ENCODE peak calls at places on chromosomes 7 and 10, in five cellular contexts. One of them, this sample, is unnamed.

GRCh38 chr10:124074471-124075109 is 18.8 kb downstream of the CHST15 start:
- DNase-seq in cardiac muscle cell: no peak
- DNase-seq in AG09309: no peak
- DNase-seq in endodermal cell: no peak
- DNase-seq in foreskin fibroblast: no peak
- DNase-seq in this sample: no peak

GRCh38 chr7:15086171-15086745 is 183.7 kb upstream of the DGKB start:
- DNase-seq in endodermal cell: no peak
- DNase-seq in cardiac muscle cell: no peak
- DNase-seq in AG09309: peak
- DNase-seq in foreskin fibroblast: peak
- DNase-seq in this sample: no peak

GRCh38 chr10:86688398-86688921 is 20.1 kb downstream of the LDB3 start:
- DNase-seq in AG09309: peak
- DNase-seq in foreskin fibroblast: peak
- DNase-seq in endodermal cell: peak
- DNase-seq in cardiac muscle cell: peak
- DNase-seq in this sample: peak

GRCh38 chr10:5282137-5282536 is 82.6 kb upstream of the UCN3 start:
- DNase-seq in foreskin fibroblast: no peak
- DNase-seq in cardiac muscle cell: no peak
- DNase-seq in AG09309: no peak
- DNase-seq in endodermal cell: peak
- DNase-seq in this sample: no peak

GRCh38 chr10:133242611-133243356 is 5.1 kb downstream of the VENTX start:
- DNase-seq in AG09309: no peak
- DNase-seq in cardiac muscle cell: no peak
- DNase-seq in foreskin fibroblast: no peak
- DNase-seq in endodermal cell: no peak
- DNase-seq in this sample: no peak

GRCh38 chr7:72445075-72445474 is 32.9 kb upstream of the CALN1 start:
- DNase-seq in cardiac muscle cell: no peak
- DNase-seq in AG09309: no peak
- DNase-seq in foreskin fibroblast: no peak
- DNase-seq in endodermal cell: no peak
- DNase-seq in this sample: peak

GRCh38 chr10:3980660-3981059 is 195.7 kb upstream of the KLF6 start:
- DNase-seq in endodermal cell: no peak
- DNase-seq in foreskin fibroblast: no peak
- DNase-seq in AG09309: no peak
- DNase-seq in cardiac muscle cell: no peak
- DNase-seq in this sample: no peak

GRCh38 chr7:41700044-41700471 is 2.8 kb downstream of the INHBA start:
- DNase-seq in foreskin fibroblast: no peak
- DNase-seq in cardiac muscle cell: no peak
- DNase-seq in endodermal cell: peak
- DNase-seq in AG09309: no peak
- DNase-seq in this sample: no peak

GRCh38 chr7:88291401-88292173 is 15.1 kb downstream of the STEAP4 start:
- DNase-seq in cardiac muscle cell: no peak
- DNase-seq in foreskin fibroblast: no peak
- DNase-seq in endodermal cell: no peak
- DNase-seq in AG09309: no peak
- DNase-seq in this sample: no peak

GRCh38 chr10:21808525-21808924 is 195.0 kb downstream of the DNAJC1 start:
- DNase-seq in cardiac muscle cell: no peak
- DNase-seq in endodermal cell: no peak
- DNase-seq in AG09309: no peak
- DNase-seq in foreskin fibroblast: no peak
- DNase-seq in this sample: no peak

GRCh38 chr7:12490105-12490688 is 80.3 kb upstream of the SCIN start:
- DNase-seq in cardiac muscle cell: peak
- DNase-seq in AG09309: no peak
- DNase-seq in endodermal cell: no peak
- DNase-seq in foreskin fibroblast: no peak
- DNase-seq in this sample: peak

GRCh38 chr10:120371856-120372255 is 85.2 kb upstream of the PLPP4 start:
- DNase-seq in AG09309: no peak
- DNase-seq in foreskin fibroblast: no peak
- DNase-seq in cardiac muscle cell: no peak
- DNase-seq in endodermal cell: no peak
- DNase-seq in this sample: no peak

GRCh38 chr10:70137927-70138883 is 5.6 kb upstream of the AIFM2 start:
- DNase-seq in cardiac muscle cell: no peak
- DNase-seq in AG09309: no peak
- DNase-seq in foreskin fibroblast: no peak
- DNase-seq in endodermal cell: no peak
- DNase-seq in this sample: no peak

GRCh38 chr10:73732426-73732825 is 11.7 kb upstream of the SEC24C start:
- DNase-seq in foreskin fibroblast: no peak
- DNase-seq in AG09309: no peak
- DNase-seq in endodermal cell: peak
- DNase-seq in cardiac muscle cell: no peak
- DNase-seq in this sample: no peak

GRCh38 chr10:51986531-51986930 is 287.1 kb upstream of the CSTF2T start:
- DNase-seq in cardiac muscle cell: no peak
- DNase-seq in AG09309: no peak
- DNase-seq in foreskin fibroblast: no peak
- DNase-seq in endodermal cell: no peak
- DNase-seq in this sample: no peak

GRCh38 chr10:50788951-50789904 is 49.5 kb downstream of the ASAH2B start:
- DNase-seq in foreskin fibroblast: peak
- DNase-seq in cardiac muscle cell: peak
- DNase-seq in AG09309: peak
- DNase-seq in endodermal cell: no peak
- DNase-seq in this sample: peak

GRCh38 chr10:101189461-101190401 is 39.5 kb downstream of the LBX1 start:
- DNase-seq in foreskin fibroblast: no peak
- DNase-seq in AG09309: no peak
- DNase-seq in endodermal cell: peak
- DNase-seq in cardiac muscle cell: peak
- DNase-seq in this sample: no peak

GRCh38 chr7:80330434-80330833 is 181.4 kb downstream of the GNAT3 start:
- DNase-seq in cardiac muscle cell: no peak
- DNase-seq in foreskin fibroblast: peak
- DNase-seq in endodermal cell: no peak
- DNase-seq in AG09309: peak
- DNase-seq in this sample: no peak

GRCh38 chr10:96585726-96586418 is 940 bp downstream of the TM9SF3 start:
- DNase-seq in endodermal cell: no peak
- DNase-seq in cardiac muscle cell: no peak
- DNase-seq in AG09309: no peak
- DNase-seq in foreskin fibroblast: no peak
- DNase-seq in this sample: peak

GRCh38 chr10:15168296-15168780 is at the start of gene NMT2:
- DNase-seq in endodermal cell: peak
- DNase-seq in foreskin fibroblast: peak
- DNase-seq in AG09309: no peak
- DNase-seq in cardiac muscle cell: peak
- DNase-seq in this sample: no peak
- TF ChIP-seq CTCF in endodermal cell: no peak
- TF ChIP-seq CTCF in foreskin fibroblast: peak
- TF ChIP-seq CTCF in AG09309: peak
- TF ChIP-seq CTCF in cardiac muscle cell: peak
- TF ChIP-seq CTCF in this sample: peak

DNA sequence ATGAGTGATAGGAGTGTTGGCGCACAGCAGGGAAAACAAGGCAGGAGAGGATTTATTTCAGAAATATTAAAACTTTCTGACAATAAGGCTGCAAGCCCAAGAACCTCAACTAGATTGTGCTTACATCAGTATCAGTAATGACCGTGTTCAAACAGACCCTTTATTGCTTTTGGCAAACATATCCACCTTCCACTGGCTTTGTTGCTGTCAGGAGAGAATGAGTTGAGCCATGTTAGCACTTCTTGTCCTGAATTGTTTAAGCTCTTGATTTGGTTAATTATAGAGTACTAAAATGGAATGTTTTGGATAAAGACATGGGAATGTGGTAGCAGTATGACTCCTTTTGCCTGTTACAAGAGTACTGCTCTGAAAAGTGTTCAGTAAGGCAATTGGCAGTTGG is 3.8 kb downstream of the AHCYL2 start:
- DNase-seq in cardiac muscle cell: no peak
- DNase-seq in endodermal cell: no peak
- DNase-seq in foreskin fibroblast: no peak
- DNase-seq in AG09309: no peak
- DNase-seq in this sample: no peak
- H3K4me3 ChIP-seq in cardiac muscle cell: no peak
- H3K4me3 ChIP-seq in endodermal cell: no peak
- H3K4me3 ChIP-seq in foreskin fibroblast: no peak
- H3K4me3 ChIP-seq in AG09309: no peak
- H3K4me3 ChIP-seq in this sample: no peak

DNA sequence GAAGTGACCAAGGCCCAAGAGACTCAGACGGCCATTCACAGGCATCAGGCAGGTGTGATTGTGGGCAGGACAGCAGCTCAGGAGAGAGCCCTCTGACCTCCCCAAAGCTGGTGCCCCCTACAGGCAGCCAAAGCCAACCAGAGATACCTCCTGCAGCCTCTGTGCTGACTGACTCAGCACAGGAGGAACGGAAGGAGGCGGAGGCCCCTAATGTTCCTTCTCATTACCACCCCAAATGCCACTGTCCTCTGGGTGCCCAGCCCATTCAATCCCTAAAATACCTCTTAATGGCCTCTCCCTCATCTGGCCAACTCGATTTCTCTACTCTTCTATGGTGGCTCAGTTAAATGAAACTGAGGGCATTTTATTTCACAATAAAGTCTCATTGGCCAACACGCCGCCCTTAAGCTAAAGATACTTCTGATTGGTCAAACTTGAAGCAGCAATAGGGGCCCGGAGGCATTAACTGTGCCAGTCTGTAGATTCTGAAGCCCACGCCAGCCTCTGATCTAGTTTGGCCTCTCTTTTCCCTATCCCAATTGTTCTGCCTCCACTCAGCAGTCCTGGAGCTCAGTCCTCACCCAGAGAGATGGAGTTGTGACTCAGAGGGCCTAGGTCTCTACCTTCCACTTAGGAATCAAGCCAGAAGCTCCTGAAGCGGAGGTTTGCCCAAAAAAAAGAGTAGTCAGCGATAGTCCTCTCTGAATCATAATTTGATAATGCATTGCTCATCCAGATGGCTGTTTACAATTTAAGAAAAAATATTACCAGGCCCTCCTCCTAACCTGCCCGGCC is 1.2 kb downstream of the CYREN start:
- DNase-seq in foreskin fibroblast: no peak
- DNase-seq in cardiac muscle cell: peak
- DNase-seq in AG09309: no peak
- DNase-seq in endodermal cell: peak
- DNase-seq in this sample: peak
- TF ChIP-seq CTCF in foreskin fibroblast: peak
- TF ChIP-seq CTCF in cardiac muscle cell: peak
- TF ChIP-seq CTCF in AG09309: peak
- TF ChIP-seq CTCF in endodermal cell: peak
- TF ChIP-seq CTCF in this sample: peak

GRCh38 chr7:45643630-45644029 is 69.5 kb downstream of the ADCY1 start:
- DNase-seq in foreskin fibroblast: no peak
- DNase-seq in endodermal cell: no peak
- DNase-seq in cardiac muscle cell: no peak
- DNase-seq in AG09309: no peak
- DNase-seq in this sample: peak
- H3K4me3 ChIP-seq in foreskin fibroblast: no peak
- H3K4me3 ChIP-seq in endodermal cell: no peak
- H3K4me3 ChIP-seq in cardiac muscle cell: no peak
- H3K4me3 ChIP-seq in AG09309: no peak
- H3K4me3 ChIP-seq in this sample: peak

GRCh38 chr7:101816499-101817030 is 861 bp upstream of the CUX1 start:
- DNase-seq in foreskin fibroblast: no peak
- DNase-seq in cardiac muscle cell: peak
- DNase-seq in endodermal cell: peak
- DNase-seq in AG09309: no peak
- DNase-seq in this sample: peak

GRCh38 chr7:101817031-101817929 is at the start of gene CUX1:
- DNase-seq in endodermal cell: peak
- DNase-seq in foreskin fibroblast: no peak
- DNase-seq in AG09309: no peak
- DNase-seq in cardiac muscle cell: peak
- DNase-seq in this sample: peak

GRCh38 chr7:101814081-101814995 is 3.1 kb upstream of the CUX1 start:
- DNase-seq in AG09309: no peak
- DNase-seq in cardiac muscle cell: peak
- DNase-seq in endodermal cell: peak
- DNase-seq in foreskin fibroblast: no peak
- DNase-seq in this sample: peak

GRCh38 chr7:101814996-101815825 is 2.2 kb upstream of the CUX1 start:
- DNase-seq in AG09309: no peak
- DNase-seq in endodermal cell: peak
- DNase-seq in cardiac muscle cell: peak
- DNase-seq in foreskin fibroblast: no peak
- DNase-seq in this sample: peak

GRCh38 chr7:101815826-101816488 is 1.5 kb upstream of the CUX1 start:
- DNase-seq in endodermal cell: no peak
- DNase-seq in foreskin fibroblast: peak
- DNase-seq in AG09309: peak
- DNase-seq in cardiac muscle cell: peak
- DNase-seq in this sample: peak
- TF ChIP-seq CTCF in endodermal cell: no peak
- TF ChIP-seq CTCF in foreskin fibroblast: no peak
- TF ChIP-seq CTCF in AG09309: peak
- TF ChIP-seq CTCF in cardiac muscle cell: no peak
- TF ChIP-seq CTCF in this sample: peak

GRCh38 chr7:18768256-18768655 is 272.7 kb downstream of the HDAC9 start:
- DNase-seq in cardiac muscle cell: no peak
- DNase-seq in endodermal cell: no peak
- DNase-seq in AG09309: no peak
- DNase-seq in foreskin fibroblast: peak
- DNase-seq in this sample: no peak

GRCh38 chr7:18770154-18770807 is 274.7 kb downstream of the HDAC9 start:
- DNase-seq in endodermal cell: no peak
- DNase-seq in cardiac muscle cell: no peak
- DNase-seq in AG09309: peak
- DNase-seq in foreskin fibroblast: peak
- DNase-seq in this sample: no peak

GRCh38 chr7:18771834-18772566 is 276.5 kb downstream of the HDAC9 start:
- DNase-seq in endodermal cell: no peak
- DNase-seq in foreskin fibroblast: no peak
- DNase-seq in AG09309: no peak
- DNase-seq in cardiac muscle cell: no peak
- DNase-seq in this sample: no peak

GRCh38 chr7:18770852-18771251 is 275.3 kb downstream of the HDAC9 start:
- DNase-seq in endodermal cell: peak
- DNase-seq in AG09309: no peak
- DNase-seq in foreskin fibroblast: no peak
- DNase-seq in cardiac muscle cell: peak
- DNase-seq in this sample: no peak

DNA sequence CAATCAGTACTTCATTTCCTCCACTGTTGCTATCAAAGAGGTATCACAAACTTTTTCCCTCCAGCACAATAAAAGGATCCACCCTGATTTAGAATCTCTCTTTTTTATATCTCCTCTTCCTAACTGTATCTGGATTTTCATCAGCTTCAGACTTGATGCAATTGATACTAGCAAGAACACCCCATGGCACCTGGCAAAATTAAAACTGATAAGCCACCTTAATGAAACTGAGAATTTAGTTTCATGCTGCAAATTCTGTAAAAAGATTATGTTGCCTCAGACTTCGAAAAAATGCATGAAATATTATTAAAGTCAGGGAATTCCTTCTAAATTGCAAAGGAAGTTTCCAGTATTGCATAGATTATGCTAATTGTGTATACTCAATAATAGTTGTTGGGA is 277.0 kb downstream of the HDAC9 start:
- DNase-seq in endodermal cell: no peak
- DNase-seq in foreskin fibroblast: no peak
- DNase-seq in AG09309: no peak
- DNase-seq in cardiac muscle cell: no peak
- DNase-seq in this sample: no peak
- H3K4me3 ChIP-seq in endodermal cell: no peak
- H3K4me3 ChIP-seq in foreskin fibroblast: no peak
- H3K4me3 ChIP-seq in AG09309: no peak
- H3K4me3 ChIP-seq in cardiac muscle cell: no peak
- H3K4me3 ChIP-seq in this sample: no peak